ENCODE peak calls at places on chromosomes 1 and 21, in five cellular contexts. I, O, W, V and F are unnamed samples.

GRCh38 chr1:8182034-8182761 is 135.7 kb upstream of the SLC45A1 start:
- DNase-seq in I (peak; percentile 21), O (peak; percentile 49), W (no peak), V (no peak), F (no peak)

GRCh38 chr1:11314959-11315358 is 42.0 kb downstream of the UBIAD1 start:
- DNase-seq in I (no peak), O (no peak), W (no peak), V (no peak), F (no peak)

GRCh38 chr1:88068407-88068806 is 615.7 kb upstream of the PKN2 start:
- DNase-seq in I (no peak), O (no peak), W (no peak), V (no peak), F (no peak)

GRCh38 chr1:27879374-27880082 is 7.2 kb downstream of the THEMIS2 start:
- DNase-seq in I (no peak), O (no peak), W (no peak), V (no peak), F (no peak)

GRCh38 chr21:33940846-33941245 is 25.2 kb upstream of the ATP5PO start:
- DNase-seq in I (no peak), O (no peak), W (no peak), V (no peak), F (no peak)

GRCh38 chr21:41763398-41763931 is 3.4 kb downstream of the RIPK4 start:
- DNase-seq in I (no peak), O (no peak), W (no peak), V (no peak), F (no peak)

GRCh38 chr1:156122519-156123355 is 8.2 kb downstream of the LMNA start:
- DNase-seq in I (peak; percentile 82), O (no peak), W (no peak), V (peak; percentile 76), F (peak; percentile 69)

GRCh38 chr21:36203603-36203889 is 46.9 kb downstream of the DOP1B start:
- DNase-seq in I (no peak), O (peak; percentile 56), W (no peak), V (no peak), F (no peak)

GRCh38 chr1:179121159-179121938 is 39.5 kb downstream of the TOR3A start:
- DNase-seq in I (no peak), O (peak; percentile 37), W (no peak), V (peak; percentile 70), F (no peak)

GRCh38 chr1:150954708-150955107 is 19.9 kb downstream of the CERS2 start:
- DNase-seq in I (no peak), O (no peak), W (no peak), V (no peak), F (no peak)

GRCh38 chr1:224763126-224763764 is 147.1 kb downstream of the CNIH3 start:
- DNase-seq in I (no peak), O (no peak), W (no peak), V (no peak), F (no peak)

GRCh38 chr1:239308701-239309333 is 77.6 kb upstream of the CHRM3 start:
- DNase-seq in I (peak; percentile 57), O (no peak), W (no peak), V (peak; percentile 71), F (no peak)

GRCh38 chr1:31703431-31704260 is at the start of gene COL16A1:
- DNase-seq in I (peak; percentile 72), O (peak; percentile 43), W (no peak), V (no peak), F (no peak)

GRCh38 chr1:27011058-27011764 is 1.4 kb downstream of the TENT5B start:
- DNase-seq in I (peak; percentile 51), O (no peak), W (no peak), V (no peak), F (no peak)

GRCh38 chr1:118264326-118264725 is 79.3 kb upstream of the SPAG17 start:
- DNase-seq in I (no peak), O (no peak), W (no peak), V (no peak), F (no peak)

GRCh38 chr1:59366352-59366751 is 69.5 kb downstream of the FGGY start:
- DNase-seq in I (no peak), O (no peak), W (no peak), V (no peak), F (no peak)

GRCh38 chr1:26677306-26678115 is 18.3 kb upstream of the ARID1A start:
- DNase-seq in I (peak; percentile 81), O (peak; percentile 63), W (peak; percentile 22), V (peak; percentile 94), F (no peak)

GRCh38 chr1:210123924-210124589 is 108.5 kb upstream of the SERTAD4 start:
- DNase-seq in I (no peak), O (no peak), W (no peak), V (no peak), F (no peak)